ENCODE peak calls at places on chromosomes 3 and 15, in four cellular contexts. K is HepG2, N is K562, I is WTC11. B is an unnamed sample.

GRCh38 chr3:62527484-62527883 is 154.1 kb upstream of the FEZF2 start:
- DNase-seq in I (no peak), K (no peak), N (no peak), B (no peak)

GRCh38 chr3:194255252-194256039 is 95.7 kb downstream of the CPN2 start:
- DNase-seq in I (no peak), K (peak), N (peak), B (peak)

GRCh38 chr3:187062526-187063177 is 76.6 kb downstream of the RPL39L start:
- DNase-seq in N (no peak), K (peak), I (no peak), B (no peak)

GRCh38 chr3:2514031-2514430 is 415.4 kb downstream of the CNTN4 start:
- DNase-seq in I (no peak), N (no peak), K (no peak), B (no peak)

GRCh38 chr3:175746308-175746707 is 887.2 kb downstream of the NAALADL2 start:
- DNase-seq in K (no peak), N (no peak), I (no peak), B (no peak)

GRCh38 chr3:194269610-194270145 is 81.5 kb downstream of the CPN2 start:
- DNase-seq in N (peak), I (peak), K (no peak), B (no peak)

GRCh38 chr3:47890037-47890831 is 87.3 kb downstream of the DHX30 start:
- DNase-seq in N (no peak), I (no peak), K (no peak), B (no peak)

GRCh38 chr3:80307844-80308243 is 540.0 kb upstream of the ROBO1 start:
- DNase-seq in K (no peak), N (no peak), I (peak), B (no peak)

GRCh38 chr3:12155833-12156232 is 2.9 kb downstream of the TIMP4 start:
- DNase-seq in N (peak), I (no peak), K (peak), B (no peak)

GRCh38 chr3:106881177-106881576 is 496.1 kb upstream of the CCDC54 start:
- DNase-seq in I (no peak), N (no peak), K (no peak), B (no peak)

GRCh38 chr3:13197281-13197680 is 124.1 kb upstream of the IQSEC1 start:
- DNase-seq in K (no peak), N (no peak), I (no peak), B (no peak)

GRCh38 chr3:85801955-85802354 is 843.2 kb downstream of the CADM2 start:
- DNase-seq in N (peak), K (peak), I (peak), B (no peak)

GRCh38 chr15:44177139-44177538 is 17.9 kb downstream of the FRMD5 start:
- DNase-seq in N (no peak), K (no peak), I (no peak), B (no peak)

GRCh38 chr15:80887148-80887547 is 102.5 kb downstream of the MESD start:
- DNase-seq in I (no peak), K (no peak), N (no peak), B (no peak)

GRCh38 chr3:100912976-100913375 is 80.2 kb downstream of the ABI3BP start:
- DNase-seq in I (no peak), N (no peak), K (no peak), B (no peak)

GRCh38 chr3:44685128-44685800 is 27.2 kb upstream of the ZNF502 start:
- DNase-seq in K (no peak), N (peak), I (peak), B (peak)

GRCh38 chr15:101495334-101496197 is 6.1 kb upstream of the PCSK6 start:
- DNase-seq in I (no peak), K (no peak), N (no peak), B (no peak)

GRCh38 chr3:133448478-133449122 is 48.7 kb downstream of the BFSP2 start:
- DNase-seq in I (no peak), N (no peak), K (no peak), B (peak)

GRCh38 chr3:193801094-193801493 is 208.1 kb downstream of the OPA1 start:
- DNase-seq in K (no peak), I (no peak), N (no peak), B (no peak)

GRCh38 chr15:93050648-93051047 is 38.4 kb downstream of the RGMA start:
- DNase-seq in K (no peak), N (no peak), I (no peak), B (no peak)

GRCh38 chr3:52053307-52054304 is 2.8 kb downstream of the DUSP7 start:
- DNase-seq in N (no peak), K (no peak), I (no peak), B (peak)

GRCh38 chr15:66935688-66936087 is 129.7 kb upstream of the SMAD3 start:
- DNase-seq in I (no peak), K (no peak), N (no peak), B (no peak)

GRCh38 chr15:42139596-42139995 is 16.8 kb downstream of the PLA2G4F start:
- DNase-seq in K (no peak), N (no peak), I (no peak), B (no peak)

GRCh38 chr3:112629425-112629824 is 11.5 kb downstream of the CCDC80 start:
- DNase-seq in I (no peak), K (no peak), N (no peak), B (no peak)

GRCh38 chr3:67386446-67386845 is 268.0 kb downstream of the SUCLG2 start:
- DNase-seq in K (no peak), N (no peak), I (no peak), B (no peak)

GRCh38 chr3:105014631-105015030 is 352.1 kb upstream of the ALCAM start:
- DNase-seq in I (no peak), N (no peak), K (no peak), B (no peak)

GRCh38 chr15:59616390-59616789 is 4.8 kb downstream of the GCNT3 start:
- DNase-seq in N (no peak), K (peak), I (no peak), B (no peak)

GRCh38 chr15:57406040-57406772 is 29.9 kb downstream of the CGNL1 start:
- DNase-seq in K (peak), N (no peak), I (no peak), B (no peak)

GRCh38 chr15:57415559-57415958 is 39.3 kb downstream of the CGNL1 start:
- DNase-seq in N (no peak), K (no peak), I (no peak), B (no peak)

GRCh38 chr15:57410373-57410772 is 34.1 kb downstream of the CGNL1 start:
- DNase-seq in N (no peak), I (no peak), K (no peak), B (no peak)

DNA sequence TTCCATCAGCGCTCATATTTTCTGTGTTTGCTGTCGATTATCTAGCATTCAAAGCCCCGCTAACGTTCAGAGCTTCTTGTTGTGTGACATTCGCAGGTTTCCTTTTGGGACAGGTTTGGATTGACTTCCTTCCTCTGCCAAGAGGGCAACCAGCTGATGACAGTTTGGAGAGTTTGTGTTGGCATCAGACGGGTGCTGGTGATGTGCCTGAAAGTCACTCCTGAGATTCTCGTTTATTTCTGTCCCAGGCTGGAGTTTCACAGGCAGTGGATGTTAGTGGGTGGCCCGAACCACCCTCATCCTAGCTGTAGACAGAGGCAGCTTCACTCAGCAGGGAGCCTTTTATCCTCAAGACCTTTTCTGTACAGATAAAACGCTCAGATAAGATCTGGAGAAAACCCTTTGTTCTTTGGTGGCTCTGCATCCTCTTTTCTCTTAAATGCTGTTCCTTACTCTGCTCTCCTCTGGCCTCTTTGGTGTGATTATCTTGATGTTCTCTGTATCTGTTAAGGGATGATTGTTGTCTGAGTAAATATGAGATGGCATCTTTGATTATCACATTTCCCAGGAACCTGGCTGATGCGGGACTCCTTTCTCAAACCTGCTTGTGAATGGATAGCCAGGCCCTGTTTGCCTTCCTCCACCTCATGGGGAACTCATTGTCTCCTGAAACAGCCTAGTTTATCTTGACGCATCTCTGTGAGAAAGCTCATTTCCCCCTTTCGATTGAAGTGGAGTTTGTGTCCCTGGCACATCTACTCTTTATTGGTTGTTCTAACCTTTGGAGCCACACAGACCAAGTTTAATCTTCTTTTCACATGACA is 35.9 kb downstream of the CGNL1 start:
- DNase-seq in K (no peak), I (no peak), N (no peak), B (no peak)
- TF ChIP-seq CREM in K (no peak), I (no peak), N (no peak), B (no peak)

GRCh38 chr3:10142707-10143560 is 1.4 kb downstream of the VHL start:
- DNase-seq in N (peak), I (no peak), K (no peak), B (no peak)
- TF ChIP-seq CREM in N (no peak), I (no peak), K (no peak), B (no peak)

DNA sequence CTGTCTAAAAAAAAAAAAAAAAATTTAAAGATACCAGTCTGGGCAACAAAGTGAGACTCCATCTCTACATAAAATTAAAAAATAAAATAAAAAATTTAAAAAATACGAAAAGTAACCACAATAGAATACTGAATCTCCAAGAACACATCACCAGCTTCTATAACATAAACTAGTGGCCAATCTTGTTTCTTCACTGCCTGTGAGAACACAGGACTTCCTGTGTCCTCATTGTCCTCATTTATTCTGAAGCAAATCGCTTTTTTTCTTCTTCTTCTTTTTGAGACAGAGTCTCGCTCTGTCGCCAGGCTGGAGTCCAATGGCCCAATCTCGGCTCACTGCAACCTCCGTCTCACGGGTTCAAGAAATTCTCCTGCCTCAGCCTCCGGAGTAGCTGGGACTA is 28.6 kb upstream of the RAB7A start:
- DNase-seq in I (no peak), K (no peak), N (no peak), B (no peak)
- TF ChIP-seq CREM in I (no peak), K (no peak), N (no peak), B (no peak)

GRCh38 chr15:70789213-70789612 is 25.9 kb upstream of the UACA start:
- DNase-seq in K (no peak), I (no peak), N (peak), B (no peak)
- TF ChIP-seq CREM in K (no peak), I (no peak), N (peak), B (no peak)